ENCODE peak calls at places on chromosome 13, in five cellular contexts. Z, T, K, J and N are unnamed samples.

GRCh38 chr13:90396266-90396665 is 951.2 kb upstream of the MIR17HG start:
- DNase-seq in T (no peak), Z (no peak), J (no peak), K (no peak), N (no peak)

GRCh38 chr13:74102691-74103090 is 31.5 kb downstream of the KLF12 start:
- DNase-seq in K (no peak), Z (no peak), J (no peak), T (no peak), N (no peak)

GRCh38 chr13:76383671-76384461 is 502.3 kb downstream of the KCTD12 start:
- DNase-seq in K (peak), J (peak), T (no peak), Z (no peak), N (no peak)

GRCh38 chr13:84816567-84817133 is 934.4 kb upstream of the SLITRK1 start:
- DNase-seq in J (no peak), T (no peak), K (no peak), Z (no peak), N (no peak)

GRCh38 chr13:30884543-30884942 is 21.5 kb upstream of the MEDAG start:
- DNase-seq in Z (no peak), K (no peak), J (no peak), T (no peak), N (no peak)

GRCh38 chr13:30978981-30979956 is 46.8 kb downstream of the TEX26 start:
- DNase-seq in Z (no peak), T (no peak), K (no peak), J (no peak), N (no peak)

GRCh38 chr13:94854688-94855087 is 142.3 kb upstream of the SOX21 start:
- DNase-seq in K (no peak), Z (no peak), J (no peak), T (no peak), N (no peak)

GRCh38 chr13:51731759-51732158 is 72.2 kb downstream of the DHRS12 start:
- DNase-seq in J (no peak), Z (no peak), K (peak), T (no peak), N (no peak)

GRCh38 chr13:37791699-37792098 is 77.9 kb downstream of the TRPC4 start:
- DNase-seq in T (no peak), J (no peak), Z (no peak), K (no peak), N (no peak)

GRCh38 chr13:73428137-73428536 is 369.3 kb downstream of the KLF5 start:
- DNase-seq in Z (no peak), T (no peak), J (peak), K (peak), N (no peak)

GRCh38 chr13:26589754-26590153 is 32.3 kb downstream of the WASF3 start:
- DNase-seq in J (no peak), K (peak), T (no peak), Z (no peak), N (no peak)

GRCh38 chr13:33025220-33025744 is 9.1 kb downstream of the KL start:
- DNase-seq in T (no peak), J (no peak), Z (no peak), K (no peak), N (no peak)

GRCh38 chr13:105997436-105998232 is 537.8 kb downstream of the EFNB2 start:
- DNase-seq in K (no peak), J (no peak), Z (no peak), T (no peak), N (no peak)

GRCh38 chr13:54162069-54162468 is 1133.5 kb downstream of the OLFM4 start:
- DNase-seq in Z (no peak), K (no peak), T (no peak), J (no peak), N (no peak)

GRCh38 chr13:109999659-110000533 is 213.5 kb upstream of the IRS2 start:
- DNase-seq in T (no peak), Z (no peak), J (no peak), K (no peak), N (no peak)

GRCh38 chr13:43804461-43805070 is 17.8 kb upstream of the ENOX1 start:
- DNase-seq in J (no peak), Z (no peak), K (peak), T (peak), N (peak)

GRCh38 chr13:84706004-84706710 is 823.9 kb upstream of the SLITRK1 start:
- DNase-seq in T (no peak), J (no peak), Z (no peak), K (no peak), N (no peak)

GRCh38 chr13:29605860-29606526 is 10.5 kb upstream of the SLC7A1 start:
- DNase-seq in J (no peak), Z (no peak), T (no peak), K (no peak), N (no peak)

GRCh38 chr13:27201661-27202060 is 30.1 kb upstream of the USP12 start:
- DNase-seq in K (no peak), J (no peak), Z (no peak), T (no peak), N (no peak)

GRCh38 chr13:23460309-23460708 is 26.8 kb upstream of the SACS start:
- DNase-seq in Z (no peak), T (no peak), K (no peak), J (no peak), N (peak)

GRCh38 chr13:81302125-81302524 is 961.2 kb upstream of the SPRY2 start:
- DNase-seq in J (no peak), K (no peak), T (no peak), Z (no peak), N (no peak)

GRCh38 chr13:29676941-29677452 is 81.5 kb upstream of the SLC7A1 start:
- DNase-seq in K (peak), T (peak), Z (no peak), J (no peak), N (no peak)

GRCh38 chr13:19053561-19053960 is 128.1 kb downstream of the TUBA3C start:
- DNase-seq in Z (no peak), J (no peak), K (no peak), T (no peak), N (no peak)

GRCh38 chr13:32587014-32587773 is 942 bp downstream of the PDS5B start:
- DNase-seq in J (no peak), T (peak), K (peak), Z (peak), N (peak)

DNA sequence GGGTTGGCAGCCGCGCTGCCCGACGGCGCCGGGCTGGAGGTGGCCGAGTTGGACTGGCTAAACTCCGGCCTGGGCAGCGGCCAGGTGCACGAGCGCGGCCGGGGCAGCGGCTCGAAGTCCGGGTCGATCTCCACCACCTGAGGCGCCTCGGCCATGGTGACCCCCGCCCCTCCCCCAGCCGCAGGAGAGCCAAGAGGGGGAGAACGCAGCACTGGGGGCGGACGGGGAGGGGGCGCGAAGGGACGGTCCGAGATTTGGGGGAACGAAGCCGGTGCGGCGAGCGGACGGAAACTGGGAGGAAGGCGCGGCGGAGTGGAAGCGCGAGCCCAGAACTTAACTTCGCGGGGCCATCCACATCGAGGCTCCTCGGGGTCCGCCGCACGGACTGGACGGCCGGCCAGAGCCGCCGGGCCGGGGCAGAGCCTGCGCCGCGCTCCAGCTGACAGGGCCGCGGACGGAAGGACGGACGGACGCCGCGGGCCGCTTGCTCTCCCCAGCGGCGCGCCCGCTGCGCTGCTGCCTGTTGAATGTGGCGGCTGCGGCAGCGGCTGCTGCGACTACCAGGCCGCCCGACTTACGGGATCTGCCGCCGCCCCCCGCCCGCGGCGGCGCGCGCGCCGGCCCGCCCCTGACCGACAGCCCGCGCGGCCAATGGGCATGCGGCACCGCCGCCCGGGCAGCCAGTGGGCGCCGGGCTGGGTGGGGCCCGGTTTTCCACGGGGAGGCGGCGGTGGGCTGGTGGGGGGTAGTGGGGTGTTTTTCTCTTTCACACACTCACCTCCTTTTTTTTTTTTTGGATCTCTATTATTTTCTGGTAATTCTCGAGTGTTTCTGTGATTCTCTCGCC is at the start of gene FOXO1:
- DNase-seq in J (no peak), T (peak), Z (peak), K (peak), N (no peak)
- TF ChIP-seq CTCF in J (no peak), T (peak), Z (no peak), K (no peak), N (no peak)

DNA sequence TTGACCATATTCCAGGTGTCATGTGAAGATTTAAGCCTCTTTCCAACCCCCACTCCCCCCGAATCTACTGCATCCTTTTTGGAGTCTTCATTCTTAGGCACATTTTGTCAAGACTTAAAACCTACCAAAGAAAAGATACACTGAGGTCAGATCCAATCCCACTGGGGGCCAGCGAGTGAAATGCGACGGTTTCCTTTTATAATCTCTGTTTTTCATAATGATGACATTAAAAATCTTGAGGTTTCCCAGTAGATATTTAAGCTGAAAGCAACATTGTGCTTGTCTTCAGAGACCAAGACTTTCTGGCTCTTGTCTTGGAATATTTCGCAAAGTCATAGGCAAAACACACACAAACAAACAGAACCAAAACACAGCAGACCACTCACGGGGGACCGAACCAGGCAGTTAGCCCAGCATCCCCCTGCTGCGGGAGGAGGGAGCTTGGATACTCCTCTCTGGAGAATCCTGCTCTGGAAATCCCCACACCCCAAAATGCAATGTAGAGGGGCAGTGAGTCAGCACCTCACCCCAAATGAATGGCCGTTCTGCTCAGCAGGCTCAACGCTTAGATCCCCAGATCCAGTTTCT is 521 bp upstream of the GAS6 start:
- DNase-seq in J (no peak), K (no peak), Z (no peak), T (no peak), N (no peak)
- H3K4me3 ChIP-seq in J (peak), K (peak), Z (peak), T (peak), N (peak)

DNA sequence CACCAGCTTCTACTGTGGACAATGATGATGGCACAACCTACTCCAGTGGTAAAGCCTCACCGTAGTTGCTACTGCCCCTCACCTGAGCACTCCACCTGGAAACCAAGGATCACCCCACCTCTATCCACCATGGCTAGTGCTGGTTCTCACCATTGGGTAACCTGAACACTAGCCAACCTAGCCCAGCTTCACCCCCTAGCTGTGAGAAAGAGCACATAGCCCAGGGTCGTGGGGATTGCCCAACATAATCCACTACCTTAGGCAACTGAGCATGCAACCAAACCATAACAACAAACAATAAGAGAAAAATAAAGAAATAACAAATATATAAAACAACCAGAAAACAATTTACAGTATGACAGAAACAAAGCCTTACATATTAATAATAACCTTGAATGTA is 560.1 kb downstream of the DIAPH3 start:
- DNase-seq in K (no peak), T (no peak), Z (no peak), J (no peak), N (no peak)
- TF ChIP-seq CTCF in K (no peak), T (no peak), Z (no peak), J (no peak), N (no peak)

GRCh38 chr13:99984463-99985242 is 3.1 kb downstream of the ZIC2 start:
- DNase-seq in K (peak), J (no peak), T (no peak), Z (no peak), N (no peak)
- H3K4me3 ChIP-seq in K (peak), J (no peak), T (no peak), Z (no peak), N (no peak)